ENCODE peak calls at places on chromosomes 7 and 10, in nine cellular contexts. I is neural crest cell; J is CD4-positive, alpha-beta T cell; P is pancreas; T is endothelial cell; Q is CD8-positive, alpha-beta T cell; D is epithelial cell of esophagus; C is upper lobe of right lung; K is fibroblast of the aortic adventitia. V is an unnamed sample.

GRCh38 chr10:839550-840205 is 91.8 kb downstream of the LARP4B start:
- DNase-seq in I (no peak), J (no peak), P (no peak), T (no peak), Q (no peak), D (no peak), C (no peak), K (no peak), V (no peak)

GRCh38 chr10:132162021-132162531 is 24.7 kb upstream of the DPYSL4 start:
- DNase-seq in I (no peak), J (peak; percentile 31), P (peak; percentile 43), T (no peak), Q (no peak), D (no peak), C (no peak), K (no peak), V (no peak)

GRCh38 chr7:120402368-120402767 is 129.4 kb downstream of the KCND2 start:
- DNase-seq in I (no peak), J (no peak), P (no peak), T (no peak), Q (no peak), D (peak; percentile 78), C (no peak), K (peak; percentile 65), V (no peak)

GRCh38 chr10:58948303-58948702 is 228.1 kb upstream of the PHYHIPL start:
- DNase-seq in I (no peak), J (no peak), P (no peak), T (no peak), Q (no peak), D (no peak), C (no peak), K (no peak), V (no peak)

GRCh38 chr7:78134256-78134655 is 335.7 kb downstream of the PHTF2 start:
- DNase-seq in I (no peak), J (no peak), P (no peak), T (peak; percentile 29), Q (no peak), D (peak; percentile 55), C (no peak), K (peak; percentile 73), V (no peak)

GRCh38 chr7:38274493-38274892 is 1.1 kb upstream of the TARP start:
- DNase-seq in I (no peak), J (no peak), P (no peak), T (no peak), Q (no peak), D (no peak), C (no peak), K (no peak), V (no peak)

GRCh38 chr7:150740053-150740452 is 2.8 kb downstream of the GIMAP5 start:
- DNase-seq in I (no peak), J (no peak), P (no peak), T (no peak), Q (no peak), D (peak; percentile 13), C (no peak), K (no peak), V (no peak)

GRCh38 chr7:1144269-1144771 is 15.7 kb downstream of the ZFAND2A start:
- DNase-seq in I (no peak), J (no peak), P (no peak), T (no peak), Q (no peak), D (peak; percentile 39), C (no peak), K (peak; percentile 31), V (no peak)

GRCh38 chr7:115816318-115816974 is 214.1 kb downstream of the TFEC start:
- DNase-seq in I (no peak), J (no peak), P (no peak), T (no peak), Q (no peak), D (no peak), C (no peak), K (no peak), V (no peak)

GRCh38 chr7:39073432-39073831 is 95.7 kb downstream of the POU6F2 start:
- DNase-seq in I (peak; percentile 22), J (no peak), P (no peak), T (peak; percentile 30), Q (no peak), D (no peak), C (no peak), K (no peak), V (no peak)

GRCh38 chr7:2738110-2738509 is 50.1 kb downstream of the AMZ1 start:
- DNase-seq in I (no peak), J (no peak), P (no peak), T (no peak), Q (no peak), D (no peak), C (no peak), K (no peak), V (no peak)

GRCh38 chr10:132507956-132508490 is 29.6 kb upstream of the INPP5A start:
- DNase-seq in I (no peak), J (no peak), P (peak; percentile 44), T (no peak), Q (no peak), D (no peak), C (no peak), K (no peak), V (no peak)

GRCh38 chr7:12199363-12199762 is 11.7 kb upstream of the TMEM106B start:
- DNase-seq in I (no peak), J (no peak), P (no peak), T (no peak), Q (no peak), D (peak; percentile 67), C (no peak), K (peak; percentile 12), V (no peak)

GRCh38 chr10:114404171-114405010 is at the start of gene AFAP1L2:
- DNase-seq in I (peak; percentile 13), J (no peak), P (peak; percentile 85), T (peak; percentile 16), Q (no peak), D (peak; percentile 47), C (no peak), K (no peak), V (no peak)

GRCh38 chr10:124996854-124997215 is 54.9 kb downstream of the ZRANB1 start:
- DNase-seq in I (no peak), J (no peak), P (no peak), T (no peak), Q (no peak), D (no peak), C (no peak), K (no peak), V (no peak)

GRCh38 chr10:121240011-121240410 is 358.2 kb downstream of the FGFR2 start:
- DNase-seq in I (no peak), J (no peak), P (no peak), T (no peak), Q (no peak), D (peak; percentile 65), C (peak; percentile 62), K (no peak), V (no peak)

GRCh38 chr7:602341-603141 is 82.9 kb upstream of the PDGFA start:
- DNase-seq in I (no peak), J (no peak), P (peak; percentile 50), T (no peak), Q (no peak), D (no peak), C (peak; percentile 85), K (no peak), V (peak; percentile 67)

GRCh38 chr10:22324413-22324812 is 3.5 kb downstream of the BMI1 start:
- DNase-seq in I (no peak), J (no peak), P (no peak), T (no peak), Q (no peak), D (no peak), C (no peak), K (no peak), V (no peak)

GRCh38 chr7:70728873-70729552 is 402.9 kb upstream of the GALNT17 start:
- DNase-seq in I (no peak), J (no peak), P (no peak), T (no peak), Q (no peak), D (peak; percentile 88), C (no peak), K (peak; percentile 71), V (no peak)

GRCh38 chr7:114691605-114692004 is 230.3 kb upstream of the MDFIC start:
- DNase-seq in I (no peak), J (no peak), P (no peak), T (no peak), Q (no peak), D (no peak), C (no peak), K (no peak), V (no peak)

DNA sequence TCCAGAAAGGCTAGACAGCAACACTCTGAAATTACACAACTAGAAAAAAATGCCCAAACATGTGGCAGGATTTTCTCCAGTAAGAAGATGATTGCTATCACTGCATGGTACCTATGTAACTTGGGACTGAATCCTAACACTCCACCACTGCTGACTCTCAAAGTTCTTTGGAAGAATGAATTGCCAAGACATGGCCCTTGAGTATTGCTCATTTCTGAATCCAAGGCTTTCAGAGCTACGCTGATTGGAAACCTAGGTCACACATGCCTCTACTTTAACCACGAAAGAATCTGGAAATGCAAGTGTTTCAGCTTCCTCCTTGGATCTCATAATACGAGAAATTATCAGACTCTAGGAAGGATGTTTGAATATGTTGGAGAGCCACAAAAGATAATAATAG is 167.4 kb upstream of the CELF2 start:
- DNase-seq in I (no peak), J (no peak), P (no peak), T (no peak), Q (no peak), D (peak; percentile 35), C (no peak), K (peak; percentile 8), V (no peak)
- TF ChIP-seq CTCF in I (no peak), J (no peak), P (no peak), T (no peak), Q (no peak), D (no peak), C (no peak), K (no peak), V (no peak)

DNA sequence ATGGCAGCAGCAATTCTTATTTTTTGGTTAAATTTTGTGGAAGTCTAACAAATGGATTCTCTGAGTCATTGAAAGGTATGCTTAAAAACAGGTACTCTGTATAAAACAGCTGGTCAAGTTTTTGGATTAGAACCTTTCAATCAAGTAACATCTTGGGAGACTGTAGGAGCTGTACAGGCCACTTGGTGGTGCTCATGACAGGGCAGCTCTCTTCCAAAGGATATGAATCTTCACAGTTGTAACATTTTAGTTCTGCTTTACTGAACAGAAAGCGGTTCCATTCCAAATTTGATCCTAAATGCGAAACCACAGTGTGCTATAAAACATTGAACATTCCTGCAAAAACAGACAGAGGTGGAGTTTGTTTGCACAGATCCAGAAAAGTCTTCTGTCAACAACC is 44.5 kb upstream of the AGR3 start:
- DNase-seq in I (no peak), J (no peak), P (no peak), T (no peak), Q (no peak), D (peak; percentile 55), C (no peak), K (peak; percentile 72), V (no peak)
- TF ChIP-seq CTCF in I (peak; percentile 57), J (no peak), P (peak; percentile 49), T (peak; percentile 38), Q (no peak), D (peak; percentile 84), C (peak; percentile 67), K (peak; percentile 83), V (peak; percentile 47)

GRCh38 chr7:41943098-41943577 is 240.2 kb upstream of the INHBA start:
- DNase-seq in I (peak; percentile 94), J (peak; percentile 27), P (peak; percentile 94), T (peak; percentile 92), Q (peak; percentile 59), D (peak; percentile 76), C (peak; percentile 90), K (peak; percentile 77), V (no peak)
- TF ChIP-seq CTCF in I (peak; percentile 98), J (peak; percentile 72), P (peak; percentile 85), T (peak; percentile 87), Q (peak; percentile 74), D (peak; percentile 97), C (peak; percentile 97), K (peak; percentile 97), V (peak; percentile 98)

GRCh38 chr7:124101173-124101768 is 68.4 kb upstream of the TMEM229A start:
- DNase-seq in I (peak; percentile 26), J (no peak), P (no peak), T (peak; percentile 20), Q (no peak), D (peak; percentile 43), C (no peak), K (peak; percentile 9), V (no peak)
- TF ChIP-seq CTCF in I (peak; percentile 71), J (no peak), P (no peak), T (peak; percentile 67), Q (no peak), D (peak; percentile 52), C (peak; percentile 41), K (peak; percentile 25), V (peak; percentile 64)

V was measured in RWPE2.